ENCODE peak calls at places on chromosomes 11 and 22, in four cellular contexts. One of them, this sample, is unnamed.

GRCh38 chr22:42881982-42882656 is 25.0 kb upstream of the ARFGAP3 start:
- DNase-seq in HFFc6: no peak
- DNase-seq in naive thymus-derived CD4-positive, alpha-beta T cell: no peak
- DNase-seq in Daoy: no peak
- DNase-seq in this sample: no peak

GRCh38 chr11:133815636-133816035 is 29.7 kb downstream of the SPATA19 start:
- DNase-seq in naive thymus-derived CD4-positive, alpha-beta T cell: no peak
- DNase-seq in Daoy: no peak
- DNase-seq in HFFc6: no peak
- DNase-seq in this sample: no peak

GRCh38 chr22:40628354-40629042 is 8.0 kb downstream of the MRTFA start:
- DNase-seq in naive thymus-derived CD4-positive, alpha-beta T cell: no peak
- DNase-seq in Daoy: peak; percentile 76
- DNase-seq in HFFc6: peak; percentile 39
- DNase-seq in this sample: no peak

GRCh38 chr11:129709801-129710398 is 105.7 kb upstream of the TMEM45B start:
- DNase-seq in Daoy: no peak
- DNase-seq in naive thymus-derived CD4-positive, alpha-beta T cell: no peak
- DNase-seq in HFFc6: no peak
- DNase-seq in this sample: no peak

GRCh38 chr11:129605815-129606214 is 209.8 kb upstream of the TMEM45B start:
- DNase-seq in naive thymus-derived CD4-positive, alpha-beta T cell: no peak
- DNase-seq in HFFc6: no peak
- DNase-seq in Daoy: no peak
- DNase-seq in this sample: no peak

GRCh38 chr11:75873417-75874148 is 58.6 kb downstream of the UVRAG start:
- DNase-seq in Daoy: no peak
- DNase-seq in naive thymus-derived CD4-positive, alpha-beta T cell: no peak
- DNase-seq in HFFc6: no peak
- DNase-seq in this sample: no peak

GRCh38 chr22:47781024-47781423 is 1018.6 kb downstream of the TBC1D22A start:
- DNase-seq in naive thymus-derived CD4-positive, alpha-beta T cell: no peak
- DNase-seq in Daoy: no peak
- DNase-seq in HFFc6: no peak
- DNase-seq in this sample: no peak

GRCh38 chr22:21766933-21767462 is 31.4 kb upstream of the YPEL1 start:
- DNase-seq in HFFc6: no peak
- DNase-seq in Daoy: no peak
- DNase-seq in naive thymus-derived CD4-positive, alpha-beta T cell: no peak
- DNase-seq in this sample: no peak

GRCh38 chr11:72777755-72778278 is 16.0 kb downstream of the STARD10 start:
- DNase-seq in naive thymus-derived CD4-positive, alpha-beta T cell: no peak
- DNase-seq in Daoy: no peak
- DNase-seq in HFFc6: no peak
- DNase-seq in this sample: no peak

GRCh38 chr22:18093661-18094060 is 15.9 kb downstream of the PEX26 start:
- DNase-seq in HFFc6: no peak
- DNase-seq in naive thymus-derived CD4-positive, alpha-beta T cell: no peak
- DNase-seq in Daoy: no peak
- DNase-seq in this sample: no peak

GRCh38 chr11:109138200-109138599 is 283.8 kb upstream of the C11orf87 start:
- DNase-seq in HFFc6: no peak
- DNase-seq in naive thymus-derived CD4-positive, alpha-beta T cell: no peak
- DNase-seq in Daoy: no peak
- DNase-seq in this sample: no peak

GRCh38 chr22:38110008-38110862 is at the start of gene BAIAP2L2:
- DNase-seq in naive thymus-derived CD4-positive, alpha-beta T cell: no peak
- DNase-seq in Daoy: no peak
- DNase-seq in HFFc6: no peak
- DNase-seq in this sample: no peak

GRCh38 chr11:78019808-78020207 is 3.3 kb downstream of the KCTD14 start:
- DNase-seq in Daoy: peak; percentile 23
- DNase-seq in naive thymus-derived CD4-positive, alpha-beta T cell: no peak
- DNase-seq in HFFc6: no peak
- DNase-seq in this sample: no peak

GRCh38 chr11:6027501-6027900 is 3.1 kb downstream of the OR56A1 start:
- DNase-seq in naive thymus-derived CD4-positive, alpha-beta T cell: no peak
- DNase-seq in HFFc6: no peak
- DNase-seq in Daoy: peak; percentile 17
- DNase-seq in this sample: no peak

GRCh38 chr11:44290206-44290605 is 19.7 kb downstream of the ALX4 start:
- DNase-seq in Daoy: no peak
- DNase-seq in HFFc6: no peak
- DNase-seq in naive thymus-derived CD4-positive, alpha-beta T cell: no peak
- DNase-seq in this sample: no peak

GRCh38 chr22:17931400-17931825 is 92.9 kb downstream of the MICAL3 start:
- DNase-seq in HFFc6: peak; percentile 19
- DNase-seq in Daoy: no peak
- DNase-seq in naive thymus-derived CD4-positive, alpha-beta T cell: no peak
- DNase-seq in this sample: no peak

GRCh38 chr11:58058276-58059010 is 27.7 kb downstream of the OR6Q1 start:
- DNase-seq in HFFc6: no peak
- DNase-seq in naive thymus-derived CD4-positive, alpha-beta T cell: no peak
- DNase-seq in Daoy: peak; percentile 30
- DNase-seq in this sample: no peak

GRCh38 chr11:1472180-1473005 is 14.2 kb downstream of the MOB2 start:
- DNase-seq in HFFc6: no peak
- DNase-seq in naive thymus-derived CD4-positive, alpha-beta T cell: no peak
- DNase-seq in Daoy: no peak
- DNase-seq in this sample: no peak

GRCh38 chr22:47848384-47848920 is 1086.0 kb downstream of the TBC1D22A start:
- DNase-seq in naive thymus-derived CD4-positive, alpha-beta T cell: no peak
- DNase-seq in HFFc6: no peak
- DNase-seq in Daoy: no peak
- DNase-seq in this sample: no peak

GRCh38 chr22:11627436-11627797 is 3900.6 kb upstream of the OR11H1 start:
- DNase-seq in Daoy: no peak
- DNase-seq in HFFc6: no peak
- DNase-seq in naive thymus-derived CD4-positive, alpha-beta T cell: no peak
- DNase-seq in this sample: no peak